ENCODE peak calls at places on chromosomes 16 and 17, in five cellular contexts. A is astrocyte of the spinal cord, C is epithelial cell of esophagus, G is testis, T is RPMI8226. L is an unnamed sample.

GRCh38 chr16:21950782-21951521 is 2.2 kb upstream of the UQCRC2 start:
- DNase-seq in A (peak; percentile 32), C (peak; percentile 55), G (peak; percentile 29), T (peak; percentile 53), L (peak; percentile 7)

GRCh38 chr17:78040561-78041400 is 82.3 kb downstream of the TNRC6C start:
- DNase-seq in A (peak; percentile 59), C (peak; percentile 67), G (peak; percentile 61), T (no peak), L (peak; percentile 83)

GRCh38 chr16:85755929-85756768 is 5.3 kb upstream of the C16orf74 start:
- DNase-seq in A (peak; percentile 59), C (no peak), G (no peak), T (no peak), L (no peak)

GRCh38 chr16:89489731-89490385 is 503 bp downstream of the ANKRD11 start:
- DNase-seq in A (no peak), C (no peak), G (no peak), T (no peak), L (no peak)

GRCh38 chr16:24853830-24854229 is 8.1 kb downstream of the SLC5A11 start:
- DNase-seq in A (peak; percentile 12), C (peak; percentile 83), G (peak; percentile 60), T (no peak), L (peak; percentile 23)

GRCh38 chr16:89564476-89565255 is 4.2 kb downstream of the RPL13 start:
- DNase-seq in A (no peak), C (peak; percentile 33), G (no peak), T (no peak), L (no peak)

GRCh38 chr16:87499189-87499486 is 6.3 kb upstream of the ZCCHC14 start:
- DNase-seq in A (peak; percentile 87), C (peak; percentile 73), G (no peak), T (no peak), L (no peak)

GRCh38 chr17:33786478-33786877 is 468.6 kb upstream of the CCL2 start:
- DNase-seq in A (no peak), C (no peak), G (peak; percentile 18), T (no peak), L (no peak)

GRCh38 chr17:62673614-62674362 is 46.3 kb downstream of the MRC2 start:
- DNase-seq in A (no peak), C (no peak), G (no peak), T (no peak), L (no peak)

GRCh38 chr17:55547027-55547670 is 35.9 kb upstream of the SMIM36 start:
- DNase-seq in A (peak; percentile 22), C (no peak), G (no peak), T (no peak), L (no peak)

GRCh38 chr16:50381679-50382440 is 13.1 kb upstream of the BRD7 start:
- DNase-seq in A (no peak), C (no peak), G (no peak), T (no peak), L (no peak)

GRCh38 chr16:57807968-57808528 is 5.8 kb upstream of the KIFC3 start:
- DNase-seq in A (peak; percentile 87), C (peak; percentile 94), G (peak; percentile 89), T (peak; percentile 91), L (no peak)

GRCh38 chr17:64259436-64259835 is 3.6 kb downstream of the TEX2 start:
- DNase-seq in A (no peak), C (no peak), G (no peak), T (no peak), L (no peak)

GRCh38 chr16:83856846-83857245 is 42.1 kb upstream of the MLYCD start:
- DNase-seq in A (no peak), C (no peak), G (no peak), T (no peak), L (no peak)

GRCh38 chr17:4405038-4405669 is 28.6 kb upstream of the SPNS3 start:
- DNase-seq in A (no peak), C (no peak), G (no peak), T (no peak), L (no peak)

GRCh38 chr17:8611671-8612298 is 18.7 kb downstream of the MYH10 start:
- DNase-seq in A (peak; percentile 15), C (no peak), G (no peak), T (no peak), L (no peak)

GRCh38 chr17:11514981-11515680 is 83.1 kb upstream of the DNAH9 start:
- DNase-seq in A (no peak), C (no peak), G (no peak), T (no peak), L (no peak)

GRCh38 chr17:34623856-34624766 is 44.7 kb downstream of the TMEM132E start:
- DNase-seq in A (no peak), C (no peak), G (no peak), T (peak; percentile 28), L (no peak)

GRCh38 chr17:29590979-29591736 is 1.7 kb upstream of the GIT1 start:
- DNase-seq in A (no peak), C (peak; percentile 61), G (peak; percentile 74), T (peak; percentile 62), L (peak; percentile 93)

GRCh38 chr16:739560-740458 is 988 bp downstream of the CIAO3 start:
- DNase-seq in A (no peak), C (no peak), G (no peak), T (no peak), L (no peak)

GRCh38 chr17:12940699-12941098 is 77.1 kb downstream of the ELAC2 start:
- DNase-seq in A (no peak), C (no peak), G (no peak), T (no peak), L (no peak)

GRCh38 chr17:3950584-3950983 is 13.7 kb downstream of the ATP2A3 start:
- DNase-seq in A (no peak), C (no peak), G (no peak), T (no peak), L (no peak)

GRCh38 chr16:10077861-10078260 is 104.4 kb downstream of the GRIN2A start:
- DNase-seq in A (no peak), C (no peak), G (no peak), T (peak; percentile 27), L (no peak)

GRCh38 chr16:66324785-66325184 is 41.7 kb upstream of the CDH5 start:
- DNase-seq in A (no peak), C (peak; percentile 53), G (no peak), T (peak; percentile 74), L (peak; percentile 65)

GRCh38 chr17:64732336-64733006 is 70.4 kb upstream of the SMURF2 start:
- DNase-seq in A (peak; percentile 85), C (peak; percentile 15), G (peak; percentile 33), T (no peak), L (no peak)

GRCh38 chr16:81005644-81006471 is 827 bp downstream of the CMC2 start:
- DNase-seq in A (peak; percentile 35), C (peak; percentile 36), G (peak; percentile 75), T (peak; percentile 27), L (no peak)

L was measured in NCI-H1694 treated with DMSO at 0.1 percent for 48 hours.